ENCODE peak calls at places on chromosomes 7 and 10, in seven cellular contexts. V, W, M, J, S, A and E are unnamed samples.

GRCh38 chr7:19181634-19182033 is 36.4 kb upstream of the FERD3L start:
- DNase-seq in M (no peak), V (no peak), J (peak; percentile 14), W (no peak), S (no peak), A (no peak), E (no peak)

GRCh38 chr10:49115015-49115795 is at the start of gene VSTM4:
- DNase-seq in M (peak; percentile 55), J (peak; percentile 43), W (no peak), A (peak; percentile 55), S (peak; percentile 20), V (peak; percentile 79), E (no peak)

GRCh38 chr7:45580053-45580872 is 6.1 kb downstream of the ADCY1 start:
- DNase-seq in A (no peak), W (peak; percentile 70), M (no peak), V (no peak), S (peak; percentile 91), J (no peak), E (no peak)

GRCh38 chr10:133295426-133296320 is 13.0 kb downstream of the TUBGCP2 start:
- DNase-seq in M (no peak), S (no peak), J (no peak), A (no peak), W (no peak), V (no peak), E (no peak)

GRCh38 chr7:290554-291301 is 758 bp downstream of the FOXL3 start:
- DNase-seq in V (no peak), M (no peak), A (no peak), W (no peak), J (no peak), S (no peak), E (no peak)

GRCh38 chr10:11667756-11668155 is 56.3 kb upstream of the USP6NL start:
- DNase-seq in M (no peak), J (no peak), V (no peak), S (no peak), W (no peak), A (no peak), E (no peak)

GRCh38 chr7:69703099-69703498 is 104.8 kb downstream of the AUTS2 start:
- DNase-seq in A (no peak), J (peak; percentile 24), S (no peak), M (no peak), W (no peak), V (no peak), E (no peak)

GRCh38 chr10:111525696-111526095 is 448.9 kb downstream of the ADRA2A start:
- DNase-seq in J (no peak), S (no peak), M (no peak), V (no peak), W (no peak), A (no peak), E (no peak)

GRCh38 chr10:94403823-94404228 is 1.5 kb downstream of the TBC1D12 start:
- DNase-seq in V (peak; percentile 66), S (no peak), W (no peak), M (no peak), A (no peak), J (peak; percentile 47), E (no peak)

GRCh38 chr7:46226860-46227259 is 305.8 kb upstream of the IGFBP3 start:
- DNase-seq in S (no peak), M (no peak), J (peak; percentile 14), W (no peak), V (peak; percentile 7), A (peak; percentile 46), E (no peak)

GRCh38 chr10:55742487-55742886 is 618.6 kb downstream of the ZWINT start:
- DNase-seq in S (no peak), A (no peak), M (no peak), V (no peak), W (no peak), J (no peak), E (no peak)

GRCh38 chr10:27884185-27884630 is 114.7 kb downstream of the ODAD2 start:
- DNase-seq in M (no peak), V (no peak), S (no peak), J (no peak), A (peak; percentile 59), W (no peak), E (no peak)

GRCh38 chr7:86002858-86003257 is 640.9 kb upstream of the GRM3 start:
- DNase-seq in J (no peak), M (no peak), V (no peak), S (no peak), W (no peak), A (no peak), E (no peak)

GRCh38 chr7:71227126-71227525 is 95.2 kb downstream of the GALNT17 start:
- DNase-seq in J (no peak), S (no peak), M (no peak), W (no peak), V (no peak), A (no peak), E (no peak)

GRCh38 chr7:51295435-51296269 is 21.0 kb downstream of the COBL start:
- DNase-seq in S (no peak), A (no peak), M (no peak), V (no peak), W (no peak), J (no peak), E (no peak)

GRCh38 chr7:95694334-95694733 is 78.0 kb upstream of the DYNC1I1 start:
- DNase-seq in M (no peak), W (no peak), J (no peak), V (no peak), S (no peak), A (no peak), E (no peak)

GRCh38 chr7:132352774-132353173 is 223.5 kb downstream of the PLXNA4 start:
- DNase-seq in M (no peak), A (no peak), W (no peak), V (peak; percentile 0), J (no peak), S (no peak), E (no peak)

GRCh38 chr7:30869794-30870491 is 41.7 kb upstream of the AQP1 start:
- DNase-seq in M (no peak), J (peak; percentile 18), A (no peak), S (peak; percentile 43), V (peak; percentile 54), W (no peak), E (no peak)

GRCh38 chr7:44131173-44132009 is 8.0 kb upstream of the POLD2 start:
- DNase-seq in W (no peak), A (no peak), V (no peak), M (no peak), J (peak; percentile 41), S (peak; percentile 16), E (no peak)

GRCh38 chr10:28492093-28492492 is 40.8 kb upstream of the WAC start:
- DNase-seq in J (no peak), V (no peak), W (no peak), A (no peak), M (no peak), S (no peak), E (no peak)

GRCh38 chr7:2003931-2004812 is 228.6 kb downstream of the MAD1L1 start:
- DNase-seq in A (no peak), M (no peak), W (peak; percentile 69), V (no peak), J (no peak), S (no peak), E (no peak)

GRCh38 chr10:50416181-50416824 is 165.0 kb upstream of the ASAH2 start:
- DNase-seq in A (no peak), S (no peak), W (no peak), V (peak; percentile 30), M (no peak), J (peak; percentile 49), E (no peak)

GRCh38 chr7:158761945-158762344 is 57.3 kb upstream of the NCAPG2 start:
- DNase-seq in V (no peak), J (no peak), A (no peak), W (no peak), M (no peak), S (no peak), E (no peak)

GRCh38 chr7:7565746-7566650 is 686 bp upstream of the MIOS start:
- DNase-seq in V (no peak), M (peak; percentile 11), A (no peak), W (no peak), S (no peak), J (no peak), E (no peak)

GRCh38 chr7:80151274-80151665 is 16.6 kb downstream of the GNAI1 start:
- DNase-seq in J (peak; percentile 84), W (no peak), S (no peak), M (no peak), A (peak; percentile 71), V (peak; percentile 62), E (no peak)

GRCh38 chr7:23472974-23473847 is 2.9 kb upstream of the IGF2BP3 start:
- DNase-seq in S (peak; percentile 41), J (no peak), A (peak; percentile 19), W (no peak), V (no peak), M (no peak), E (no peak)

GRCh38 chr7:71900556-71900955 is 511.6 kb downstream of the CALN1 start:
- DNase-seq in W (no peak), M (no peak), A (no peak), S (no peak), J (no peak), V (no peak), E (no peak)

GRCh38 chr7:130486963-130487324 is 4.9 kb upstream of the MEST start:
- DNase-seq in S (no peak), A (no peak), M (no peak), V (no peak), J (no peak), W (no peak), E (no peak)

GRCh38 chr7:139560678-139561077 is 37.2 kb downstream of the CLEC2L start:
- DNase-seq in M (no peak), A (no peak), S (peak; percentile 80), V (no peak), J (no peak), W (peak; percentile 68), E (no peak)

GRCh38 chr7:136086712-136087111 is 109.6 kb upstream of the MTPN start:
- DNase-seq in S (no peak), A (peak; percentile 93), W (no peak), M (peak; percentile 14), V (peak; percentile 90), J (peak; percentile 86), E (no peak)

GRCh38 chr7:26813426-26813825 is 51.0 kb downstream of the SKAP2 start:
- DNase-seq in J (peak; percentile 57), A (peak; percentile 80), V (no peak), W (no peak), S (no peak), M (no peak), E (no peak)

GRCh38 chr7:22996470-22996869 is 17.5 kb downstream of the HYCC1 start:
- DNase-seq in S (no peak), V (no peak), J (no peak), A (no peak), M (no peak), W (no peak), E (no peak)

GRCh38 chr10:50350366-50350765 is 99.0 kb upstream of the ASAH2 start:
- DNase-seq in V (no peak), S (no peak), J (no peak), M (no peak), W (no peak), A (no peak), E (no peak)

GRCh38 chr10:32159264-32159663 is 103.0 kb upstream of the KIF5B start:
- DNase-seq in W (peak; percentile 44), J (no peak), V (no peak), S (no peak), A (no peak), M (no peak), E (no peak)

GRCh38 chr7:105876964-105877601 is 684 bp upstream of the ATXN7L1 start:
- DNase-seq in A (peak; percentile 20), J (peak; percentile 55), V (peak; percentile 69), M (no peak), W (no peak), S (peak; percentile 27), E (no peak)